ENCODE peak calls at places on chromosomes 16 and 17, in six cellular contexts. F is AG10803; L is IMR-90; H is stimulated activated CD4-positive, alpha-beta T cell treated with anti-CD3 and anti-CD28 coated beads, TNF-alpha, amount 100 ng/mL, for 48 hours; V is left colon; B is activated T-helper 2 cell treated with anti-CD3 and anti-CD28 coated beads, Interferon-gamma antibody, Interleukin-2, Interleukin-4, amounts not matched to agents 10 μg/mL and 5 μg/mL and 100 μg/mL, durations not matched to agents 14 hours and 24 hours and 36 hours. I is an unnamed sample.

GRCh38 chr16:57283214-57283955 is 1.1 kb downstream of the PLLP start:
- DNase-seq in V (no peak), L (no peak), H (no peak), F (no peak), B (no peak), I (no peak)

GRCh38 chr17:1179635-1180433 is at the start of gene ABR:
- DNase-seq in B (peak; percentile 26), F (peak; percentile 24), L (peak; percentile 26), H (peak; percentile 50), V (peak; percentile 55), I (peak; percentile 29)

GRCh38 chr17:63826468-63827001 is 696 bp upstream of the PSMC5 start:
- DNase-seq in F (peak; percentile 11), L (peak; percentile 41), B (no peak), H (no peak), V (no peak), I (peak; percentile 25)

GRCh38 chr17:75384751-75385150 is 20.7 kb downstream of the GRB2 start:
- DNase-seq in F (no peak), B (no peak), L (no peak), V (no peak), H (no peak), I (no peak)

GRCh38 chr17:57255182-57255775 is 1.0 kb upstream of the MSI2 start:
- DNase-seq in F (no peak), L (no peak), V (no peak), B (no peak), H (no peak), I (no peak)

GRCh38 chr17:14204546-14204945 is 32.1 kb downstream of the CDRT15 start:
- DNase-seq in L (no peak), F (no peak), H (no peak), V (no peak), B (no peak), I (no peak)

GRCh38 chr17:5200360-5200759 is 8.7 kb upstream of the ZNF594 start:
- DNase-seq in L (no peak), F (no peak), H (no peak), V (no peak), B (no peak), I (no peak)

GRCh38 chr16:86411878-86412277 is 98.4 kb upstream of the FOXF1 start:
- DNase-seq in V (no peak), B (no peak), H (no peak), F (no peak), L (no peak), I (no peak)

GRCh38 chr16:50146479-50147435 is 6.3 kb upstream of the TENT4B start:
- DNase-seq in F (no peak), H (no peak), V (no peak), L (no peak), B (no peak), I (peak; percentile 30)

GRCh38 chr16:1688807-1689560 is 10.9 kb downstream of the JPT2 start:
- DNase-seq in F (no peak), H (no peak), V (no peak), B (no peak), L (no peak), I (no peak)

GRCh38 chr17:18957831-18958230 is 5.9 kb downstream of the SLC5A10 start:
- DNase-seq in V (no peak), L (no peak), B (no peak), H (no peak), F (no peak), I (no peak)

GRCh38 chr17:55726440-55726839 is 3.8 kb upstream of the TMEM100 start:
- DNase-seq in B (no peak), H (no peak), V (peak; percentile 21), F (peak; percentile 98), L (peak; percentile 91), I (peak; percentile 100)

GRCh38 chr17:2050871-2051387 is 4.0 kb upstream of the HIC1 start:
- DNase-seq in F (no peak), V (no peak), H (no peak), L (peak; percentile 65), B (no peak), I (peak; percentile 32)

GRCh38 chr17:27471321-27472269 is 15.3 kb downstream of the KSR1 start:
- DNase-seq in B (peak; percentile 78), F (no peak), H (peak; percentile 74), V (no peak), L (peak; percentile 41), I (peak; percentile 32)

GRCh38 chr17:73535746-73536145 is 108.5 kb downstream of the SDK2 start:
- DNase-seq in B (no peak), V (no peak), F (no peak), L (no peak), H (no peak), I (no peak)

GRCh38 chr16:54076006-54076504 is 210.5 kb downstream of the IRX3 start:
- DNase-seq in F (no peak), L (no peak), H (no peak), V (no peak), B (no peak), I (no peak)

GRCh38 chr17:8968503-8968902 is 3.0 kb upstream of the PIK3R5 start:
- DNase-seq in B (no peak), F (no peak), V (no peak), L (no peak), H (no peak), I (no peak)

GRCh38 chr17:19709841-19710240 is 6.5 kb downstream of the SLC47A2 start:
- DNase-seq in F (no peak), V (no peak), L (no peak), B (no peak), H (no peak), I (no peak)

GRCh38 chr17:42061641-42062487 is 11.5 kb upstream of the C17orf113 start:
- DNase-seq in H (no peak), L (no peak), V (no peak), B (no peak), F (no peak), I (no peak)

GRCh38 chr16:24525970-24526559 is 13.3 kb upstream of the RBBP6 start:
- DNase-seq in B (no peak), H (no peak), L (no peak), V (no peak), F (peak; percentile 81), I (peak; percentile 53)

GRCh38 chr17:45984368-45984767 is 14.7 kb upstream of the STH start:
- DNase-seq in B (no peak), H (no peak), F (no peak), V (no peak), L (no peak), I (no peak)

GRCh38 chr16:67161595-67162058 is 1.9 kb downstream of the FBXL8 start:
- DNase-seq in V (no peak), F (no peak), L (no peak), B (no peak), H (no peak), I (no peak)

GRCh38 chr17:21573961-21574610 is 118.2 kb upstream of the KCNJ18 start:
- DNase-seq in H (no peak), V (peak; percentile 73), F (peak; percentile 63), B (no peak), L (peak; percentile 68), I (peak; percentile 82)

GRCh38 chr16:9311303-9311954 is 220.0 kb downstream of the HAPSTR1 start:
- DNase-seq in L (no peak), B (no peak), H (no peak), F (no peak), V (peak; percentile 45), I (no peak)